ENCODE peak calls at places on chromosomes 11 and 22, in six cellular contexts. One of them, this sample, is unnamed.

GRCh38 chr11:96075532-96075959 is 151.6 kb upstream of the MTMR2 start:
- DNase-seq in ovary: no peak
- DNase-seq in dorsolateral prefrontal cortex: no peak
- DNase-seq in tibial artery: no peak
- DNase-seq in SK-N-SH: no peak
- DNase-seq in PC-3: no peak
- DNase-seq in this sample: no peak

GRCh38 chr11:19867064-19867463 is 154.4 kb downstream of the NAV2 start:
- DNase-seq in dorsolateral prefrontal cortex: no peak
- DNase-seq in PC-3: no peak
- DNase-seq in SK-N-SH: no peak
- DNase-seq in ovary: no peak
- DNase-seq in tibial artery: no peak
- DNase-seq in this sample: no peak

GRCh38 chr22:27107824-27108223 is 450.4 kb downstream of the MIAT start:
- DNase-seq in PC-3: peak; percentile 25
- DNase-seq in tibial artery: peak; percentile 88
- DNase-seq in SK-N-SH: peak; percentile 79
- DNase-seq in dorsolateral prefrontal cortex: no peak
- DNase-seq in ovary: peak; percentile 78
- DNase-seq in this sample: no peak

GRCh38 chr11:96763244-96763643 is 373.4 kb downstream of the JRKL start:
- DNase-seq in SK-N-SH: no peak
- DNase-seq in ovary: no peak
- DNase-seq in tibial artery: no peak
- DNase-seq in dorsolateral prefrontal cortex: no peak
- DNase-seq in PC-3: no peak
- DNase-seq in this sample: no peak

GRCh38 chr22:49370841-49371301 is 456.8 kb downstream of the BRD1 start:
- DNase-seq in SK-N-SH: no peak
- DNase-seq in PC-3: no peak
- DNase-seq in tibial artery: no peak
- DNase-seq in ovary: no peak
- DNase-seq in dorsolateral prefrontal cortex: peak; percentile 9
- DNase-seq in this sample: no peak

GRCh38 chr11:126088999-126089398 is 26.3 kb upstream of the CDON start:
- DNase-seq in PC-3: no peak
- DNase-seq in tibial artery: no peak
- DNase-seq in dorsolateral prefrontal cortex: no peak
- DNase-seq in ovary: no peak
- DNase-seq in SK-N-SH: no peak
- DNase-seq in this sample: no peak

GRCh38 chr22:43988116-43988817 is 33.0 kb downstream of the SAMM50 start:
- DNase-seq in SK-N-SH: no peak
- DNase-seq in PC-3: no peak
- DNase-seq in ovary: no peak
- DNase-seq in dorsolateral prefrontal cortex: no peak
- DNase-seq in tibial artery: no peak
- DNase-seq in this sample: no peak

GRCh38 chr11:77775941-77776340 is 44.6 kb downstream of the RSF1 start:
- DNase-seq in dorsolateral prefrontal cortex: no peak
- DNase-seq in ovary: no peak
- DNase-seq in PC-3: no peak
- DNase-seq in SK-N-SH: no peak
- DNase-seq in tibial artery: no peak
- DNase-seq in this sample: no peak

GRCh38 chr22:48709453-48709852 is 1118.2 kb downstream of the BRD1 start:
- DNase-seq in tibial artery: no peak
- DNase-seq in ovary: no peak
- DNase-seq in PC-3: no peak
- DNase-seq in dorsolateral prefrontal cortex: no peak
- DNase-seq in SK-N-SH: no peak
- DNase-seq in this sample: no peak

GRCh38 chr11:15236514-15236913 is 121.8 kb downstream of the INSC start:
- DNase-seq in SK-N-SH: no peak
- DNase-seq in ovary: no peak
- DNase-seq in dorsolateral prefrontal cortex: no peak
- DNase-seq in tibial artery: no peak
- DNase-seq in PC-3: no peak
- DNase-seq in this sample: no peak

GRCh38 chr22:21952586-21953571 is at the start of gene PPM1F:
- DNase-seq in dorsolateral prefrontal cortex: peak; percentile 81
- DNase-seq in SK-N-SH: peak; percentile 99
- DNase-seq in ovary: peak; percentile 86
- DNase-seq in tibial artery: peak; percentile 80
- DNase-seq in PC-3: peak; percentile 76
- DNase-seq in this sample: peak; percentile 93

GRCh38 chr11:124402326-124402922 is 3.6 kb upstream of the OR8B3 start:
- DNase-seq in PC-3: peak; percentile 95
- DNase-seq in dorsolateral prefrontal cortex: peak; percentile 74
- DNase-seq in tibial artery: peak; percentile 61
- DNase-seq in SK-N-SH: peak; percentile 64
- DNase-seq in ovary: no peak
- DNase-seq in this sample: peak; percentile 62

GRCh38 chr22:28899199-28899853 is 16.0 kb downstream of the ZNRF3 start:
- DNase-seq in PC-3: no peak
- DNase-seq in SK-N-SH: no peak
- DNase-seq in tibial artery: no peak
- DNase-seq in ovary: no peak
- DNase-seq in dorsolateral prefrontal cortex: no peak
- DNase-seq in this sample: no peak

GRCh38 chr11:126332221-126332711 is 23.2 kb upstream of the ST3GAL4 start:
- DNase-seq in dorsolateral prefrontal cortex: peak; percentile 52
- DNase-seq in SK-N-SH: peak; percentile 57
- DNase-seq in PC-3: peak; percentile 95
- DNase-seq in ovary: peak; percentile 72
- DNase-seq in tibial artery: peak; percentile 72
- DNase-seq in this sample: no peak

DNA sequence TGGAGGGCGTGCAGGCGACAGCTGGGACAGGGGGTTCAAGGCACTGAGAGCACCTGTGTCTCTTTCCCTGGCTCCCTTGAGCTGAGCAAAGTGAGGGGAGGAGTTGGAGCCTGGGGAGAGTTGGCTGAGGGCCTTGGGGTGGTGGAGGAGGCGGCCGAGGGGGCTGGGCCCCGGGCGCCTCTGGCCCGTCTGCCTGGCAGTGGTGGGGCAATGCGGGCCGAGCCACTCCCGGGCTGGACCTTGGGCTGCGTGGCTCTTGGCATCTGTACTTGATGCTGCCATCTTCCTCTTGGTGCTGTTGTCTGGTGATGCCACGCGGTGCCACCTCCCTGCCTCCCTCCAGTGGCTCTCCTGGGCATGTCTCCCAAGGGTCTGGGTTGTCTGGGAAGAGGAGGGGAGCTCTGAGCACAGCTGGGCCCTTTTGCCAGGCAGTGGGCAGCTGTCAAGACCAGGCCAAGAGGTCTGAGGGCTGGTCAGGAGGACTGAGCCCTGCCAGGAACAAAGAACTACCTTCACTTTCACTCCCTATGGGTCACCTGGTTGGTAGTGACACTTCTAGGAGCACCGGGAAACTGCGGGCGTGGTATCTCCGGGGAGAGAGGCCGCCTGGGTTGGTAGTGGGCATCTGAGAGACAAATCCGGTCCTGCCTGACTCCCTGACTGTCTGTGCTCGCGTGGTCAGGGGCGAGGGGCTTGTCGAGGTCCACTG is 1.3 kb downstream of the GRIK4 start:
- DNase-seq in dorsolateral prefrontal cortex: peak; percentile 58
- DNase-seq in SK-N-SH: peak; percentile 63
- DNase-seq in PC-3: peak; percentile 26
- DNase-seq in tibial artery: no peak
- DNase-seq in ovary: peak; percentile 39
- DNase-seq in this sample: no peak
- TF ChIP-seq CTCF in dorsolateral prefrontal cortex: peak; percentile 5
- TF ChIP-seq CTCF in SK-N-SH: no peak
- TF ChIP-seq CTCF in PC-3: peak; percentile 41
- TF ChIP-seq CTCF in tibial artery: no peak
- TF ChIP-seq CTCF in ovary: no peak
- TF ChIP-seq CTCF in this sample: no peak

DNA sequence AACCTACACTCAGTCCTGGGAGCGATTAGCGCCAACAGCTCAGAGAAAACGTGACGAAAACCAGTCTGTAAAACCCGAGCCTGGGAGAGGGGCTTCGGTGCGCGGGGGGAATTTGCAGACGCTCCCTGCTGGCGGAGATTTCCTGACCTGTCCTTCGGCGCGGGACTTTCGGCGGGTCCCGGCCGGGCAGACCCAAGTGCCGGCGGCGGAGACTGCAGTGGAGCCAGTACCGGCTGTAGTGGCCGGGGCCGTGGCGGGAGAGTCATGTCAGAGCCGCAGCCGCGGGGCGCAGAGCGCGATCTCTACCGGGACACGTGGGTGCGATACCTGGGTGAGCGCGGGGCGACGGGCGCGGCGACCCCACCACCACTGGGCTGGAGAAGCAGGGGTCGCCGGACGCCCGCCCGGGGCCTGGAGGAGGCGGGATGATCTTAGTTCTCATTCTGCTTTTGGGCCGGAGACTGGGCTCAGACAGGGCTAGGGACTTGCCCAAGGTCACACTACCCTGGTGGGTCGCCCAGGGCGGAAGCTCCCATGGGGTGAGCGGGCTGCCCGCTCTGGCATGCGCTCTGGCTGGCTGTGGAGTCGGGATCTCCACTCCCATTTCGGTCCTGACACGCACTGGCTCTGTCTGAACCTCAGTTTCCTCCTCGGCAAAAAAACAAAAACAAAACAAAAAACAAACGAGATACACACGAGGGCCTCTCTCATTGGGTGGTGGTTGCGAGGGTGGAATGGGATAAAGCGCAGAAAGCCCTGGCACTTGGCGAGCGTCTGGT is at the start of gene MTFP1:
- DNase-seq in PC-3: peak; percentile 59
- DNase-seq in ovary: peak; percentile 68
- DNase-seq in dorsolateral prefrontal cortex: peak; percentile 49
- DNase-seq in SK-N-SH: peak; percentile 89
- DNase-seq in tibial artery: peak; percentile 49
- DNase-seq in this sample: peak; percentile 63
- TF ChIP-seq CTCF in PC-3: no peak
- TF ChIP-seq CTCF in ovary: no peak
- TF ChIP-seq CTCF in dorsolateral prefrontal cortex: peak; percentile 18
- TF ChIP-seq CTCF in SK-N-SH: peak; percentile 9
- TF ChIP-seq CTCF in tibial artery: no peak
- TF ChIP-seq CTCF in this sample: no peak

GRCh38 chr11:12541588-12542151 is 132.6 kb upstream of the TEAD1 start:
- DNase-seq in ovary: no peak
- DNase-seq in SK-N-SH: no peak
- DNase-seq in dorsolateral prefrontal cortex: no peak
- DNase-seq in tibial artery: no peak
- DNase-seq in PC-3: no peak
- DNase-seq in this sample: no peak

GRCh38 chr11:12539570-12539969 is 134.7 kb upstream of the TEAD1 start:
- DNase-seq in tibial artery: no peak
- DNase-seq in dorsolateral prefrontal cortex: no peak
- DNase-seq in SK-N-SH: no peak
- DNase-seq in ovary: no peak
- DNase-seq in PC-3: peak; percentile 78
- DNase-seq in this sample: no peak

GRCh38 chr11:12542186-12542935 is 131.9 kb upstream of the TEAD1 start:
- DNase-seq in dorsolateral prefrontal cortex: no peak
- DNase-seq in ovary: no peak
- DNase-seq in SK-N-SH: no peak
- DNase-seq in tibial artery: no peak
- DNase-seq in PC-3: no peak
- DNase-seq in this sample: no peak

GRCh38 chr11:12540075-12540685 is 134.0 kb upstream of the TEAD1 start:
- DNase-seq in tibial artery: no peak
- DNase-seq in SK-N-SH: no peak
- DNase-seq in ovary: no peak
- DNase-seq in PC-3: peak; percentile 27
- DNase-seq in dorsolateral prefrontal cortex: no peak
- DNase-seq in this sample: no peak

DNA sequence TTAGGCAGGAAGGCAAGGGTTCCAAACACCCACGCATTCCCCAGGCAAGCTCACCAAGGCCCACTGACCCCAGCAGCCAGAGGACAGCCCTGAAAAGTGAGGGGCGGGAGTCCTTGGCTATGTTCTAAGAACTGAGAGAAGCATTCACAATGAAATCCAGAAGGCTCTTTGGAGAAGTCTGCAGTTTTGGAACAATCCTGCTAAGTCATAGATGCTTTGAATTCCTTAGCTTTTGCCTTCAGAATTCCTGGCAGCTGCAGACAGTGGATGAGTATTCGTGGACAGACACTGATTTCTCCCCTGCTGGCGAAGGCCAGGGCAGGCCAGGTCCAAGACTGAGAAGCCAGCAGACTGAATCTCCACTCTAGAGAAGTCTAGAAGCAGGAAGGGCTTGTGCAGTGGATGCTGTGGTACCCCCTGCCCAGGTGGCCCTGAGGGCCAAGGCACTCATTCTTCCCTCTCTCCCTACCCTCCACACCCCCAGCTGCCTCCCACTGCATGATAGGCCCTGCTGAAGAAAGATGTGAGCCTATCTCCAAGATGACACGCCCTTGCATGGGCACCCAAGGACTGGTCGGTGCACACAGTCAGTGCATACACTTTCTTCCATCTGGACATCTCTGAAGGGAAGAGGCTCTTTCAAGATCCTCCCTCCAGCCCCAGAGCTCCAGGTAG is 133.2 kb upstream of the TEAD1 start:
- DNase-seq in dorsolateral prefrontal cortex: no peak
- DNase-seq in ovary: peak; percentile 45
- DNase-seq in SK-N-SH: no peak
- DNase-seq in tibial artery: no peak
- DNase-seq in PC-3: peak; percentile 29
- DNase-seq in this sample: no peak
- TF ChIP-seq CTCF in dorsolateral prefrontal cortex: no peak
- TF ChIP-seq CTCF in ovary: no peak
- TF ChIP-seq CTCF in SK-N-SH: peak; percentile 52
- TF ChIP-seq CTCF in tibial artery: no peak
- TF ChIP-seq CTCF in PC-3: no peak
- TF ChIP-seq CTCF in this sample: no peak

DNA sequence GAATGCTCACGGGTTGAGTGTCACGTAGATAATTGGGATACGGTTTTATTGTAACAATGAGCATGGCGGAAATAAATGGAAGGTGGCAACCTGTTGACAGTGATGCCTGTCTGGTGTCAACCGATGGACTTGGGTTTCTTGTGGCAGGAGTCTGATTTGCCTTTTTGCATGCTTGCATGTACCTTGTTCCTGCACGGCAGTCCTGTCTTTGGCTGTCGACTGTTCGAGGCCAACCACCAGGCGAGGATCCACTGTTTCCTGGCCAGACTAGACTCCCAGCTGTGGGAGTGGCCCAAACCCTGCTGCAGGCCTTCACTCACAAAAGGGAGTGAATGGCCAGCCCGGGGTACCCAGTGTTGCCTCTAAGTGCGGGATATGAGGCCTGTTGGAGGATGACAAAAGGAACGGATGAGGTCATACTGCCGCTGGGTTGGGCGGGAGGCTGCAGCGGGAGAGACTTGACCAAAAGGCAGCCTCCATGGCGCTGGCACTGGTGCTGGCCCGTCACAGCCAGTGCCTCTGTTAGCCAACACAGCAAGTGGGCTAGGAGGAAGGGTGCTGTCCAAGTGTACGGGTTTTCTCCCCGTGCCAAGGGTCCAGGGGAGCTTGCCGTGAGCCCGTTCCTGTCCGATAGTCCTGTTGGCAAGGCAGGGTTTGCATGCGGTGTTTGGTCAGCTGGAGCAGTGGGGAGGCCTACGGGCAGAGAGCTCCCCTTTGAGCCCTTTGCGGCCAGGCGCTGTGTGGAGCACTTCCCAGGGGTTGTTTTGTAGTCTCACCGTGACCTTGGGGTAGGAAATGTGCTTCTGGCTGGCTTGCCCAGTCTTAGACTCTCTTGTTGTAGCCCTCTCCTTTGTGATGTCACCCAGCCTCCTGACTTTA is 974 bp downstream of the DGCR8 start:
- DNase-seq in tibial artery: no peak
- DNase-seq in SK-N-SH: peak; percentile 54
- DNase-seq in ovary: no peak
- DNase-seq in dorsolateral prefrontal cortex: no peak
- DNase-seq in PC-3: peak; percentile 46
- DNase-seq in this sample: peak; percentile 44
- TF ChIP-seq CTCF in tibial artery: no peak
- TF ChIP-seq CTCF in SK-N-SH: no peak
- TF ChIP-seq CTCF in ovary: no peak
- TF ChIP-seq CTCF in dorsolateral prefrontal cortex: no peak
- TF ChIP-seq CTCF in PC-3: no peak
- TF ChIP-seq CTCF in this sample: no peak

This sample was measured in neural crest cell.